ENCODE peak calls at places on chromosomes 1 and 21, in six cellular contexts. A is fibroblast of mammary gland; N is AML-193; X is fibroblast of lung; U is GM12865; S is activated CD8-positive, alpha-beta memory T cell treated with anti-CD3 and anti-CD28 coated beads for 1 hour. Y is an unnamed sample.

GRCh38 chr1:165659581-165659895 is 28.5 kb downstream of the MGST3 start:
- DNase-seq in A (no peak), N (no peak), X (no peak), U (no peak), S (no peak), Y (no peak)

GRCh38 chr1:202029171-202029665 is 18.8 kb downstream of the ELF3 start:
- DNase-seq in A (peak), N (no peak), X (peak), U (no peak), S (no peak), Y (no peak)

GRCh38 chr1:67784545-67785186 is 48.6 kb downstream of the GNG12 start:
- DNase-seq in A (no peak), N (no peak), X (peak), U (no peak), S (no peak), Y (no peak)

GRCh38 chr1:17648457-17649145 is 106.5 kb upstream of the ACTL8 start:
- DNase-seq in A (no peak), N (no peak), X (peak), U (no peak), S (no peak), Y (no peak)

GRCh38 chr1:234611799-234612351 is 1.9 kb upstream of the IRF2BP2 start:
- DNase-seq in A (no peak), N (peak), X (no peak), U (peak), S (no peak), Y (peak)

GRCh38 chr1:3321559-3322439 is 132.7 kb upstream of the ARHGEF16 start:
- DNase-seq in A (no peak), N (no peak), X (no peak), U (no peak), S (no peak), Y (no peak)

GRCh38 chr1:85200367-85200869 is 398 bp downstream of the SYDE2 start:
- DNase-seq in A (no peak), N (no peak), X (peak), U (no peak), S (peak), Y (no peak)

GRCh38 chr1:210418863-210419641 is 90.3 kb downstream of the HHAT start:
- DNase-seq in A (no peak), N (no peak), X (no peak), U (no peak), S (no peak), Y (no peak)

GRCh38 chr1:27026621-27027574 is 14.2 kb upstream of the TENT5B start:
- DNase-seq in A (peak), N (no peak), X (peak), U (no peak), S (no peak), Y (no peak)

GRCh38 chr1:22473952-22474351 is 22.3 kb downstream of the ZBTB40 start:
- DNase-seq in A (no peak), N (no peak), X (no peak), U (no peak), S (no peak), Y (no peak)

GRCh38 chr1:76868154-76868882 is 1.0 kb downstream of the ST6GALNAC5 start:
- DNase-seq in A (peak), N (no peak), X (peak), U (no peak), S (no peak), Y (no peak)

GRCh38 chr1:43238991-43239469 is 30.8 kb upstream of the TMEM125 start:
- DNase-seq in A (no peak), N (no peak), X (no peak), U (no peak), S (no peak), Y (no peak)

GRCh38 chr1:53562256-53562982 is 103.2 kb downstream of the DMRTB1 start:
- DNase-seq in A (no peak), N (no peak), X (no peak), U (no peak), S (no peak), Y (no peak)

GRCh38 chr1:51875291-51875772 is 3.2 kb downstream of the NRDC start:
- DNase-seq in A (no peak), N (peak), X (no peak), U (no peak), S (no peak), Y (no peak)

GRCh38 chr1:170126691-170127090 is 19.1 kb upstream of the NTMT2 start:
- DNase-seq in A (peak), N (no peak), X (peak), U (peak), S (no peak), Y (no peak)

GRCh38 chr1:174022080-174022975 is at the start of gene RC3H1:
- DNase-seq in A (peak), N (peak), X (peak), U (peak), S (peak), Y (peak)

GRCh38 chr21:31731802-31732537 is at the start of gene SCAF4:
- DNase-seq in A (peak), N (peak), X (peak), U (peak), S (peak), Y (peak)

GRCh38 chr1:204255225-204255624 is 41.4 kb upstream of the GOLT1A start:
- DNase-seq in A (no peak), N (no peak), X (no peak), U (no peak), S (no peak), Y (no peak)

GRCh38 chr1:39230261-39231190 is 26.0 kb downstream of the MACF1 start:
- DNase-seq in A (no peak), N (peak), X (peak), U (peak), S (peak), Y (no peak)

GRCh38 chr21:29403291-29403690 is 104.6 kb downstream of the BACH1 start:
- DNase-seq in A (peak), N (no peak), X (no peak), U (no peak), S (no peak), Y (no peak)

GRCh38 chr1:8193840-8194406 is 124.0 kb upstream of the SLC45A1 start:
- DNase-seq in A (no peak), N (no peak), X (no peak), U (no peak), S (no peak), Y (no peak)